ENCODE peak calls at places on chromosomes 12 and 14, in seven cellular contexts. One of them, this sample, is unnamed.

GRCh38 chr12:115320967-115321366 is 637.0 kb upstream of the TBX3 start:
- DNase-seq in kidney: peak
- DNase-seq in mesendoderm: no peak
- DNase-seq in fibroblast of villous mesenchyme: peak
- DNase-seq in OCI-LY7: no peak
- DNase-seq in body of pancreas: no peak
- DNase-seq in colonic mucosa: no peak
- DNase-seq in this sample: no peak

GRCh38 chr12:30823140-30823669 is 68.5 kb upstream of the CAPRIN2 start:
- DNase-seq in colonic mucosa: peak
- DNase-seq in kidney: peak
- DNase-seq in fibroblast of villous mesenchyme: no peak
- DNase-seq in OCI-LY7: no peak
- DNase-seq in mesendoderm: peak
- DNase-seq in body of pancreas: peak
- DNase-seq in this sample: peak

GRCh38 chr12:101925352-101925751 is 48.0 kb downstream of the DRAM1 start:
- DNase-seq in kidney: peak
- DNase-seq in colonic mucosa: peak
- DNase-seq in fibroblast of villous mesenchyme: peak
- DNase-seq in mesendoderm: peak
- DNase-seq in OCI-LY7: no peak
- DNase-seq in body of pancreas: peak
- DNase-seq in this sample: peak

GRCh38 chr14:72677664-72678063 is 216.2 kb downstream of the DPF3 start:
- DNase-seq in OCI-LY7: no peak
- DNase-seq in kidney: no peak
- DNase-seq in mesendoderm: no peak
- DNase-seq in colonic mucosa: no peak
- DNase-seq in body of pancreas: no peak
- DNase-seq in fibroblast of villous mesenchyme: no peak
- DNase-seq in this sample: no peak

GRCh38 chr12:102567031-102567985 is 86.9 kb upstream of the IGF1 start:
- DNase-seq in body of pancreas: no peak
- DNase-seq in kidney: no peak
- DNase-seq in colonic mucosa: no peak
- DNase-seq in fibroblast of villous mesenchyme: peak
- DNase-seq in mesendoderm: peak
- DNase-seq in OCI-LY7: no peak
- DNase-seq in this sample: no peak

GRCh38 chr14:103395245-103395644 is 10.0 kb downstream of the MARK3 start:
- DNase-seq in mesendoderm: no peak
- DNase-seq in fibroblast of villous mesenchyme: peak
- DNase-seq in OCI-LY7: no peak
- DNase-seq in kidney: no peak
- DNase-seq in colonic mucosa: no peak
- DNase-seq in body of pancreas: no peak
- DNase-seq in this sample: no peak

GRCh38 chr14:24198845-24199524 is 3.7 kb upstream of the TM9SF1 start:
- DNase-seq in kidney: no peak
- DNase-seq in mesendoderm: no peak
- DNase-seq in colonic mucosa: no peak
- DNase-seq in fibroblast of villous mesenchyme: no peak
- DNase-seq in body of pancreas: no peak
- DNase-seq in OCI-LY7: no peak
- DNase-seq in this sample: no peak

GRCh38 chr14:102723650-102724049 is 53.6 kb upstream of the TRAF3 start:
- DNase-seq in fibroblast of villous mesenchyme: no peak
- DNase-seq in OCI-LY7: no peak
- DNase-seq in mesendoderm: no peak
- DNase-seq in colonic mucosa: no peak
- DNase-seq in kidney: no peak
- DNase-seq in body of pancreas: no peak
- DNase-seq in this sample: no peak

GRCh38 chr14:69979882-69980281 is 100.7 kb downstream of the SMOC1 start:
- DNase-seq in OCI-LY7: no peak
- DNase-seq in colonic mucosa: no peak
- DNase-seq in kidney: no peak
- DNase-seq in body of pancreas: no peak
- DNase-seq in fibroblast of villous mesenchyme: no peak
- DNase-seq in mesendoderm: no peak
- DNase-seq in this sample: no peak

GRCh38 chr12:132152921-132153321 is 8.7 kb downstream of the NOC4L start:
- DNase-seq in mesendoderm: no peak
- DNase-seq in kidney: peak
- DNase-seq in colonic mucosa: no peak
- DNase-seq in fibroblast of villous mesenchyme: no peak
- DNase-seq in OCI-LY7: no peak
- DNase-seq in body of pancreas: no peak
- DNase-seq in this sample: no peak

GRCh38 chr14:94058674-94059138 is 22.3 kb downstream of the DDX24 start:
- DNase-seq in OCI-LY7: no peak
- DNase-seq in mesendoderm: no peak
- DNase-seq in body of pancreas: peak
- DNase-seq in fibroblast of villous mesenchyme: no peak
- DNase-seq in kidney: no peak
- DNase-seq in colonic mucosa: no peak
- DNase-seq in this sample: no peak

GRCh38 chr14:34211732-34212131 is 250.3 kb downstream of the SPTSSA start:
- DNase-seq in OCI-LY7: no peak
- DNase-seq in kidney: no peak
- DNase-seq in mesendoderm: no peak
- DNase-seq in body of pancreas: no peak
- DNase-seq in colonic mucosa: no peak
- DNase-seq in fibroblast of villous mesenchyme: no peak
- DNase-seq in this sample: no peak

GRCh38 chr14:55073856-55074255 is 22.4 kb downstream of the MAPK1IP1L start:
- DNase-seq in body of pancreas: no peak
- DNase-seq in OCI-LY7: no peak
- DNase-seq in mesendoderm: no peak
- DNase-seq in colonic mucosa: no peak
- DNase-seq in kidney: no peak
- DNase-seq in fibroblast of villous mesenchyme: peak
- DNase-seq in this sample: no peak

GRCh38 chr12:93571854-93572711 is at the start of gene SOCS2:
- DNase-seq in kidney: peak
- DNase-seq in body of pancreas: peak
- DNase-seq in mesendoderm: peak
- DNase-seq in fibroblast of villous mesenchyme: peak
- DNase-seq in OCI-LY7: no peak
- DNase-seq in colonic mucosa: peak
- DNase-seq in this sample: peak

GRCh38 chr12:56922032-56922431 is 12.2 kb downstream of the SDR9C7 start:
- DNase-seq in fibroblast of villous mesenchyme: no peak
- DNase-seq in mesendoderm: no peak
- DNase-seq in OCI-LY7: no peak
- DNase-seq in colonic mucosa: no peak
- DNase-seq in body of pancreas: no peak
- DNase-seq in kidney: no peak
- DNase-seq in this sample: no peak

GRCh38 chr12:54173066-54173726 is 15.6 kb downstream of the SMUG1 start:
- DNase-seq in OCI-LY7: no peak
- DNase-seq in fibroblast of villous mesenchyme: peak
- DNase-seq in kidney: peak
- DNase-seq in body of pancreas: peak
- DNase-seq in mesendoderm: no peak
- DNase-seq in colonic mucosa: peak
- DNase-seq in this sample: peak

GRCh38 chr12:73330584-73331351 is 1058.6 kb downstream of the TRHDE start:
- DNase-seq in body of pancreas: no peak
- DNase-seq in OCI-LY7: no peak
- DNase-seq in colonic mucosa: no peak
- DNase-seq in fibroblast of villous mesenchyme: no peak
- DNase-seq in mesendoderm: no peak
- DNase-seq in kidney: no peak
- DNase-seq in this sample: no peak

GRCh38 chr14:99971929-99972747 is 93.1 kb upstream of the EVL start:
- DNase-seq in colonic mucosa: no peak
- DNase-seq in kidney: peak
- DNase-seq in OCI-LY7: peak
- DNase-seq in mesendoderm: no peak
- DNase-seq in fibroblast of villous mesenchyme: no peak
- DNase-seq in body of pancreas: peak
- DNase-seq in this sample: no peak

GRCh38 chr12:34400423-34400881 is 378.2 kb downstream of the ALG10 start:
- DNase-seq in body of pancreas: no peak
- DNase-seq in kidney: peak
- DNase-seq in fibroblast of villous mesenchyme: no peak
- DNase-seq in mesendoderm: no peak
- DNase-seq in colonic mucosa: peak
- DNase-seq in OCI-LY7: no peak
- DNase-seq in this sample: peak

GRCh38 chr12:34398366-34398705 is 376.0 kb downstream of the ALG10 start:
- DNase-seq in kidney: peak
- DNase-seq in colonic mucosa: peak
- DNase-seq in OCI-LY7: no peak
- DNase-seq in mesendoderm: no peak
- DNase-seq in fibroblast of villous mesenchyme: no peak
- DNase-seq in body of pancreas: peak
- DNase-seq in this sample: peak

GRCh38 chr12:34400986-34401658 is 378.8 kb downstream of the ALG10 start:
- DNase-seq in mesendoderm: no peak
- DNase-seq in colonic mucosa: peak
- DNase-seq in fibroblast of villous mesenchyme: no peak
- DNase-seq in kidney: peak
- DNase-seq in OCI-LY7: no peak
- DNase-seq in body of pancreas: peak
- DNase-seq in this sample: peak

GRCh38 chr12:34398706-34399630 is 376.7 kb downstream of the ALG10 start:
- DNase-seq in mesendoderm: no peak
- DNase-seq in colonic mucosa: peak
- DNase-seq in OCI-LY7: no peak
- DNase-seq in fibroblast of villous mesenchyme: no peak
- DNase-seq in kidney: peak
- DNase-seq in body of pancreas: peak
- DNase-seq in this sample: peak

DNA sequence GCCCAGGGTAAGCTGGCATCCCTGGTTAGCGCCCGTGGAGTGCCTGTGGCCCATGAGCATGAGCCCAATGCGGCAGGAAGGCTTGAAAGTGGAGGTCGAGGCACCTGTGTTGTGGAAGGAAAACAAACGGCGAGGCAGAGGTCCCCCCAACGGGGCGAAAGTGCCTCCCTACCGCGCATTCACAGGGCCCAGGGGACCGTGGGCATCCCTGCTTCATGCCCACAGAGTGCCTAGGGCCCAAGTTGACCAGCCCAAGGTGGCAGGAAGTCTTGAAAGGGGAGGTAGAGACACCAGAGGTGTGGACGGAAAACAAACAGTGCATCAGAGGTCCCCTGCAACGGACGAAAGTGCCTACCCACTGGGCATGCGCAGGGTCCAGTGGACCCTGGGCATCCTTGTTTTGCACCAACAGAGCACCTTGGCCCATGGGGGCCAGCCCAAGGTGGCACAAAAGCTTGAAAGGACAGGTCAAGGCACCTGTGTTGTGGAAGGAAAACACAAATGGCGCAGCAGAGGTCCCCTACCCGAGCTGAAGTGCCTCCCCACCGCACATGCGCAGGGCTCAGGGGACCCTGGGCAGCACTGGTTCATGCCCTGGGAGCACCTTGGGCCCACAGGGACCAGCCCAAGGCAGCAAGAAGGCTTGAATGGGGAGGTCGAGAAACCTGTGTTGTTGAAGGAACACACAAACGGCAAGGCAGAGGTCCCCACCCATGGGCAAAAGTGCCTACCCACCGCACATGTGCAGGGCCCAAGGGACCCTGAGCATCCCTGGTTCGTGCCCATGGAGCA is 377.5 kb downstream of the ALG10 start:
- DNase-seq in kidney: peak
- DNase-seq in fibroblast of villous mesenchyme: no peak
- DNase-seq in colonic mucosa: peak
- DNase-seq in mesendoderm: no peak
- DNase-seq in OCI-LY7: no peak
- DNase-seq in body of pancreas: peak
- DNase-seq in this sample: peak
- H3K4me3 ChIP-seq in kidney: no peak
- H3K4me3 ChIP-seq in fibroblast of villous mesenchyme: no peak
- H3K4me3 ChIP-seq in colonic mucosa: no peak
- H3K4me3 ChIP-seq in mesendoderm: no peak
- H3K4me3 ChIP-seq in OCI-LY7: no peak
- H3K4me3 ChIP-seq in body of pancreas: no peak
- H3K4me3 ChIP-seq in this sample: no peak

DNA sequence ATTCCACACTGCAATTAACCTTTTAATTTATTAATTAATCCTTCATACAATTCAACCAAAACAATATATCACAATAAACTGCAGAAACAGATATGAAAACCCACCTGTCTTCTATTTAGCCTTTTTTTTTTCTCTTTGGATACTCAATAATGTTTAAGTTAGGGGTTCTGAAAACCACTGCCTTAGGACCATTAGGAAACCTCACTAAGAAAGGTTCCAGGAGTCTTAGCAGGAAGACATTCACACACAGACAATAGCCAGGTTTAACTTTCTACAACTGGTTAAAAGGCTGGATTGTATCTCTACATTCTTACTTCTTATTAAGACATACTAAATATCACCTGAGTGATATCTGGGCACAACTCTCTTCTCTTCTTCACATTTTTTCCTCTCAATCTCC is 3.3 kb downstream of the SEC23A start:
- DNase-seq in kidney: no peak
- DNase-seq in colonic mucosa: no peak
- DNase-seq in body of pancreas: no peak
- DNase-seq in OCI-LY7: no peak
- DNase-seq in fibroblast of villous mesenchyme: no peak
- DNase-seq in mesendoderm: no peak
- DNase-seq in this sample: no peak
- H3K4me3 ChIP-seq in kidney: no peak
- H3K4me3 ChIP-seq in colonic mucosa: no peak
- H3K4me3 ChIP-seq in body of pancreas: no peak
- H3K4me3 ChIP-seq in OCI-LY7: no peak
- H3K4me3 ChIP-seq in fibroblast of villous mesenchyme: no peak
- H3K4me3 ChIP-seq in mesendoderm: no peak
- H3K4me3 ChIP-seq in this sample: peak

DNA sequence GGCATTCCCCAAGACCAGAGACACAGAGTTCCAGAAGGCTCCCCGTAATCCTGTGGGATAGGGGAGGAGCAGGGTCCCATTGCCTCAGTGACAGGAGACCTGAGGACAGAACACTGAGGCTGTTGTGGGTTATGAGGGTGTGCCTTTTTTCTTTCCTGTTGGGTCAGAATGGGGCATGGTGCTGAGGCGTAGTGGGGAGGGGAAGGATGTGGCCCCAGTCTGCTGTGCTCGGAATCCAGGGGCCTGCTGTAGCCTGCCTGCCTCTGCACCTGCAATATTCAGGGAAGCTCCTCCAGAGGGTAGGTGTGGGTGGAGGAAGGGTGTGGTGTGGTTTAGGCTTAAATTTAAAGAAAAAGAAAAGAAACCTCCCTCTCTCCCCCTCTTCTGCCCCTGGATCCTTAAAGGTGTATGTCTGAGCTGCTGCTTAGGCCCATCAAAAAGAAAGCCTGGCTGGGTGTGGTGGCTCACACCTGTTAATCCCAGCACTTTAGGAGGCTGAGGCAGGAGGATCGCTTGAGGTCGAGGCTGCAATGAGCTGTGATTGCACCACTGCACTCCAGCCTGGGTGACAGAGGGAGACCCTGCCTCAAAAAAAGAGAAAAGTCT is 18.7 kb downstream of the PLEKHG3 start:
- DNase-seq in OCI-LY7: no peak
- DNase-seq in colonic mucosa: no peak
- DNase-seq in body of pancreas: no peak
- DNase-seq in mesendoderm: no peak
- DNase-seq in fibroblast of villous mesenchyme: no peak
- DNase-seq in kidney: no peak
- DNase-seq in this sample: no peak
- H3K4me3 ChIP-seq in OCI-LY7: no peak
- H3K4me3 ChIP-seq in colonic mucosa: no peak
- H3K4me3 ChIP-seq in body of pancreas: no peak
- H3K4me3 ChIP-seq in mesendoderm: no peak
- H3K4me3 ChIP-seq in fibroblast of villous mesenchyme: no peak
- H3K4me3 ChIP-seq in kidney: no peak
- H3K4me3 ChIP-seq in this sample: no peak

GRCh38 chr12:110005319-110005973 is 6.2 kb downstream of the ANKRD13A start:
- DNase-seq in mesendoderm: no peak
- DNase-seq in OCI-LY7: peak
- DNase-seq in fibroblast of villous mesenchyme: no peak
- DNase-seq in body of pancreas: no peak
- DNase-seq in kidney: no peak
- DNase-seq in colonic mucosa: no peak
- DNase-seq in this sample: no peak
- H3K4me3 ChIP-seq in mesendoderm: no peak
- H3K4me3 ChIP-seq in OCI-LY7: peak
- H3K4me3 ChIP-seq in fibroblast of villous mesenchyme: no peak
- H3K4me3 ChIP-seq in body of pancreas: no peak
- H3K4me3 ChIP-seq in kidney: no peak
- H3K4me3 ChIP-seq in colonic mucosa: no peak
- H3K4me3 ChIP-seq in this sample: no peak

This sample was measured in stomach.